ENCODE peak calls at places on chromosomes 3 and 15, in six cellular contexts. Q, O, L, U, E and D are unnamed samples.

GRCh38 chr3:195080571-195081141 is 190.3 kb downstream of the XXYLT1 start:
- DNase-seq in U (no peak), O (no peak), L (no peak), E (no peak), Q (peak), D (no peak)

GRCh38 chr3:134211797-134212196 is 38.9 kb downstream of the RYK start:
- DNase-seq in O (no peak), L (peak), Q (peak), E (peak), U (no peak), D (peak)

GRCh38 chr3:119436977-119437376 is 26.4 kb downstream of the TMEM39A start:
- DNase-seq in E (no peak), U (no peak), L (no peak), Q (no peak), O (no peak), D (no peak)

GRCh38 chr3:86303935-86304334 is 687.0 kb downstream of the VGLL3 start:
- DNase-seq in O (no peak), Q (no peak), E (no peak), L (no peak), U (no peak), D (no peak)

GRCh38 chr3:177211503-177212277 is 14.4 kb upstream of the TBL1XR1 start:
- DNase-seq in E (no peak), L (no peak), Q (no peak), U (no peak), O (no peak), D (no peak)

GRCh38 chr3:38117163-38117716 is 19.7 kb downstream of the ACAA1 start:
- DNase-seq in U (no peak), Q (no peak), L (no peak), O (peak), E (no peak), D (no peak)

GRCh38 chr3:12670365-12670764 is 6.4 kb upstream of the RAF1 start:
- DNase-seq in Q (no peak), E (no peak), O (no peak), U (no peak), L (no peak), D (no peak)

GRCh38 chr3:78368576-78369345 is 1328.9 kb downstream of the ROBO2 start:
- DNase-seq in O (no peak), E (no peak), Q (no peak), L (no peak), U (no peak), D (no peak)

GRCh38 chr3:108085821-108086350 is 4.9 kb downstream of the CD47 start:
- DNase-seq in U (no peak), L (peak), Q (no peak), E (peak), O (no peak), D (no peak)

GRCh38 chr15:99906356-99906755 is 173.1 kb upstream of the LYSMD4 start:
- DNase-seq in L (no peak), E (no peak), O (no peak), Q (no peak), U (no peak), D (no peak)

GRCh38 chr3:73413619-73414018 is 211.1 kb downstream of the PDZRN3 start:
- DNase-seq in U (no peak), Q (no peak), E (no peak), L (no peak), O (no peak), D (no peak)

DNA sequence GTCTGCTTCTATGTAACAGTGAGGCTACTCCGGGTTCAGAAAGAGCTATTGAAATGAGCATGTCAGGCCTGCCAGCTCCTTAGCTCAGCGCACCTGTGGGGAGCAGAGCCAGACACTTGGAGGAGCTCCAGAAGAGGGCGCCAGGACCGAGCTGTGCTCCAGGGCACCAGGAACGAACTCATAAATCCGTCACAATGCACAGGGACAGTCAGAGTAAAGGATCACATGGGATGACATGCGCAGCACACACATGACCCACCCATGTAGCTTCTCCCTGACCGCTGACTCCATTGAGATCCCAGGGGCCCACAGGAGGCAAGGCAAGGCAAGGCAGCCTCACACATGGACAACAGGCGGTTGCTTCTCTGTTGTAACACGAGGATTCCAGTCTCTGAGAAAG is 26.0 kb upstream of the GNB5 start:
- DNase-seq in O (peak), E (no peak), Q (peak), U (no peak), L (no peak), D (peak)
- TF ChIP-seq CTCF in O (no peak), E (no peak), Q (peak), U (no peak), L (no peak), D (no peak)

GRCh38 chr3:115165266-115165665 is 18.2 kb upstream of the ZBTB20 start:
- DNase-seq in O (no peak), U (no peak), E (no peak), L (no peak), Q (no peak), D (no peak)

GRCh38 chr3:115165701-115166100 is 18.6 kb upstream of the ZBTB20 start:
- DNase-seq in E (peak), O (no peak), L (peak), Q (no peak), U (no peak), D (no peak)

GRCh38 chr3:115164374-115165221 is 17.5 kb upstream of the ZBTB20 start:
- DNase-seq in L (no peak), Q (no peak), U (no peak), O (no peak), E (peak), D (no peak)

DNA sequence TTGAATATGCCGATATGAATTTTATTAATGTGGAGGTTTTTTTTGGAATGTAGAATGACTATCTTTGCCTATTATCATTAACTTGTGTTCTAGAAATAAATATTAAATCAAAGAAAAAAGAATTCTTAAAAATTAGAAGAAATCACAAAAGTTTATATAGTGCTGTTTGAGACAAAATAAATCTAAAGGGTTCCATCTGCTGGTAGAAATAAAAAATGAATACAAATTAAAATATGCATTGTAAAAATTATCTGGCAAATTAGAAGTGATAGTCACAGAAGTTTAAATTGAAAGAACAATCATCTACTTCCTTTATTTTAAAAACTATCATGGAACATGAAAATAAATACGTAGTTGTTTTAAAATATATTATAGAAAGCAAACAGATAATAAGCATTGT is 22.7 kb upstream of the ZBTB20 start:
- DNase-seq in Q (no peak), E (peak), L (no peak), O (no peak), U (no peak), D (no peak)
- TF ChIP-seq CTCF in Q (no peak), E (peak), L (peak), O (no peak), U (no peak), D (peak)

GRCh38 chr3:171703144-171703543 is 107.1 kb downstream of the PLD1 start:
- DNase-seq in E (no peak), Q (no peak), U (no peak), L (no peak), O (no peak), D (no peak)

GRCh38 chr3:171700157-171700556 is 110.1 kb downstream of the PLD1 start:
- DNase-seq in L (no peak), E (no peak), O (no peak), U (no peak), Q (no peak), D (no peak)

GRCh38 chr3:171700653-171701052 is 109.6 kb downstream of the PLD1 start:
- DNase-seq in E (no peak), L (no peak), O (no peak), Q (no peak), U (no peak), D (no peak)

GRCh38 chr3:171704814-171705213 is 105.5 kb downstream of the PLD1 start:
- DNase-seq in Q (peak), U (no peak), E (no peak), L (no peak), O (no peak), D (no peak)

GRCh38 chr3:171704002-171704401 is 106.3 kb downstream of the PLD1 start:
- DNase-seq in O (no peak), Q (peak), L (peak), E (peak), U (peak), D (no peak)
- TF ChIP-seq CTCF in O (no peak), Q (peak), L (peak), E (peak), U (peak), D (peak)

GRCh38 chr15:55530861-55531313 is 22.9 kb upstream of the DNAAF4 start:
- DNase-seq in L (peak), O (no peak), Q (no peak), U (no peak), E (peak), D (no peak)

GRCh38 chr15:55532944-55533343 is 24.9 kb upstream of the DNAAF4 start:
- DNase-seq in U (no peak), L (no peak), O (no peak), Q (no peak), E (no peak), D (no peak)

GRCh38 chr15:55535436-55535835 is 27.4 kb upstream of the DNAAF4 start:
- DNase-seq in L (no peak), E (no peak), O (no peak), U (no peak), Q (no peak), D (no peak)
- TF ChIP-seq CTCF in L (no peak), E (no peak), O (no peak), U (no peak), Q (peak), D (no peak)